ENCODE peak calls at places on chromosomes 5 and 9, in seven cellular contexts. One of them, this sample, is unnamed.

GRCh38 chr9:120937596-120937995 is 11.0 kb upstream of the TRAF1 start:
- DNase-seq in neural crest cell: no peak
- DNase-seq in CD4-positive, CD25-positive, alpha-beta regulatory T cell: no peak
- DNase-seq in neuronal stem cell: no peak
- DNase-seq in CD4-positive, alpha-beta T cell: no peak
- DNase-seq in NCI-H510A: no peak
- DNase-seq in C1 segment of cervical spinal cord: no peak
- DNase-seq in this sample: no peak

GRCh38 chr5:125026900-125027731 is 280.7 kb upstream of the ZNF608 start:
- DNase-seq in NCI-H510A: peak
- DNase-seq in C1 segment of cervical spinal cord: no peak
- DNase-seq in CD4-positive, alpha-beta T cell: no peak
- DNase-seq in neuronal stem cell: no peak
- DNase-seq in CD4-positive, CD25-positive, alpha-beta regulatory T cell: no peak
- DNase-seq in neural crest cell: no peak
- DNase-seq in this sample: no peak

GRCh38 chr5:116411101-116411571 is 163.5 kb downstream of the SEMA6A start:
- DNase-seq in CD4-positive, CD25-positive, alpha-beta regulatory T cell: no peak
- DNase-seq in NCI-H510A: no peak
- DNase-seq in neuronal stem cell: no peak
- DNase-seq in C1 segment of cervical spinal cord: no peak
- DNase-seq in CD4-positive, alpha-beta T cell: no peak
- DNase-seq in neural crest cell: no peak
- DNase-seq in this sample: no peak

GRCh38 chr5:1039706-1040260 is 31.2 kb downstream of the NKD2 start:
- DNase-seq in C1 segment of cervical spinal cord: no peak
- DNase-seq in neural crest cell: no peak
- DNase-seq in CD4-positive, alpha-beta T cell: no peak
- DNase-seq in NCI-H510A: no peak
- DNase-seq in CD4-positive, CD25-positive, alpha-beta regulatory T cell: no peak
- DNase-seq in neuronal stem cell: no peak
- DNase-seq in this sample: no peak

GRCh38 chr5:92371889-92372235 is 988.7 kb upstream of the ARRDC3 start:
- DNase-seq in C1 segment of cervical spinal cord: no peak
- DNase-seq in neuronal stem cell: no peak
- DNase-seq in CD4-positive, CD25-positive, alpha-beta regulatory T cell: no peak
- DNase-seq in CD4-positive, alpha-beta T cell: no peak
- DNase-seq in NCI-H510A: no peak
- DNase-seq in neural crest cell: no peak
- DNase-seq in this sample: no peak

GRCh38 chr5:147481376-147481775 is 28.5 kb downstream of the DPYSL3 start:
- DNase-seq in C1 segment of cervical spinal cord: no peak
- DNase-seq in CD4-positive, CD25-positive, alpha-beta regulatory T cell: no peak
- DNase-seq in NCI-H510A: no peak
- DNase-seq in CD4-positive, alpha-beta T cell: no peak
- DNase-seq in neuronal stem cell: no peak
- DNase-seq in neural crest cell: no peak
- DNase-seq in this sample: no peak

GRCh38 chr9:130315446-130316226 is 50.1 kb downstream of the HMCN2 start:
- DNase-seq in CD4-positive, CD25-positive, alpha-beta regulatory T cell: no peak
- DNase-seq in CD4-positive, alpha-beta T cell: no peak
- DNase-seq in neuronal stem cell: no peak
- DNase-seq in neural crest cell: no peak
- DNase-seq in C1 segment of cervical spinal cord: no peak
- DNase-seq in NCI-H510A: no peak
- DNase-seq in this sample: no peak

GRCh38 chr9:113919422-113919821 is 43.3 kb downstream of the ZNF618 start:
- DNase-seq in NCI-H510A: no peak
- DNase-seq in neuronal stem cell: no peak
- DNase-seq in neural crest cell: no peak
- DNase-seq in CD4-positive, alpha-beta T cell: no peak
- DNase-seq in C1 segment of cervical spinal cord: no peak
- DNase-seq in CD4-positive, CD25-positive, alpha-beta regulatory T cell: no peak
- DNase-seq in this sample: no peak

This sample was measured in immature natural killer cell.